ENCODE peak calls at places on chromosomes 6 and 20, in four cellular contexts. T is heart left ventricle, P is Peyer's patch, W is AG04450. S is an unnamed sample.

GRCh38 chr6:100998111-100998510 is 117.0 kb upstream of the ASCC3 start:
- DNase-seq in T (no peak), P (no peak), W (no peak), S (peak; percentile 76)

GRCh38 chr20:50221501-50222323 is 31.1 kb downstream of the CEBPB start:
- DNase-seq in T (peak; percentile 49), P (no peak), W (no peak), S (no peak)

GRCh38 chr20:36468149-36469000 is 72.9 kb upstream of the MYL9 start:
- DNase-seq in T (no peak), P (no peak), W (no peak), S (no peak)

GRCh38 chr6:52286798-52287432 is 2.4 kb upstream of the MCM3 start:
- DNase-seq in T (peak; percentile 66), P (peak; percentile 85), W (peak; percentile 39), S (peak; percentile 75)

GRCh38 chr6:169850154-169850553 is 98.7 kb downstream of the ERMARD start:
- DNase-seq in T (no peak), P (no peak), W (no peak), S (no peak)

GRCh38 chr6:110509617-110510231 is 33.3 kb upstream of the SLC22A16 start:
- DNase-seq in T (no peak), P (no peak), W (no peak), S (peak; percentile 97)

GRCh38 chr6:105692630-105693212 is 289.8 kb upstream of the PREP start:
- DNase-seq in T (no peak), P (no peak), W (no peak), S (no peak)

GRCh38 chr20:24673678-24674570 is 204.5 kb downstream of the SYNDIG1 start:
- DNase-seq in T (no peak), P (no peak), W (no peak), S (peak; percentile 25)

GRCh38 chr6:74956559-74957428 is 249.1 kb downstream of the COL12A1 start:
- DNase-seq in T (no peak), P (no peak), W (no peak), S (no peak)

GRCh38 chr6:169045486-169045885 is 208.2 kb downstream of the THBS2 start:
- DNase-seq in T (no peak), P (no peak), W (no peak), S (no peak)

GRCh38 chr6:39892490-39893129 is 41.7 kb downstream of the MOCS1 start:
- DNase-seq in T (peak; percentile 61), P (no peak), W (peak; percentile 36), S (peak; percentile 74)

GRCh38 chr6:168606722-168607121 is 165.7 kb downstream of the SMOC2 start:
- DNase-seq in T (no peak), P (no peak), W (no peak), S (no peak)

GRCh38 chr6:45327956-45328522 is at the start of gene RUNX2:
- DNase-seq in T (no peak), P (no peak), W (peak; percentile 49), S (peak; percentile 47)

GRCh38 chr20:24389686-24390085 is 79.7 kb upstream of the SYNDIG1 start:
- DNase-seq in T (peak; percentile 32), P (no peak), W (no peak), S (no peak)

GRCh38 chr20:3238616-3239025 is 369 bp downstream of the SLC4A11 start:
- DNase-seq in T (no peak), P (peak; percentile 26), W (no peak), S (no peak)

GRCh38 chr6:71726121-71726520 is 160.2 kb upstream of the RIMS1 start:
- DNase-seq in T (no peak), P (no peak), W (no peak), S (no peak)

GRCh38 chr6:17986656-17987575 is 519 bp downstream of the KIF13A start:
- DNase-seq in T (peak; percentile 74), P (peak; percentile 46), W (no peak), S (peak; percentile 36)

GRCh38 chr6:128725271-128726233 is 157.4 kb upstream of the LAMA2 start:
- DNase-seq in T (no peak), P (no peak), W (no peak), S (peak; percentile 34)

GRCh38 chr6:7897461-7898192 is 13.0 kb downstream of the TXNDC5 start:
- DNase-seq in T (no peak), P (no peak), W (no peak), S (no peak)

GRCh38 chr6:64257586-64257985 is 622.0 kb downstream of the PHF3 start:
- DNase-seq in T (no peak), P (no peak), W (no peak), S (no peak)

GRCh38 chr6:154951400-154952200 is 43.5 kb upstream of the TIAM2 start:
- DNase-seq in T (no peak), P (peak; percentile 66), W (no peak), S (no peak)

GRCh38 chr6:13453771-13454251 is 33.6 kb downstream of the GFOD1 start:
- DNase-seq in T (no peak), P (no peak), W (no peak), S (peak; percentile 23)

GRCh38 chr6:33313105-33313708 is 671 bp downstream of the TAPBP start:
- DNase-seq in T (peak; percentile 60), P (peak; percentile 68), W (no peak), S (peak; percentile 11)

GRCh38 chr20:63979549-63980316 is at the start of gene SAMD10:
- DNase-seq in T (no peak), P (peak; percentile 73), W (no peak), S (no peak)

GRCh38 chr6:156839591-156840001 is 62.4 kb downstream of the ARID1B start:
- DNase-seq in T (peak; percentile 65), P (no peak), W (no peak), S (peak; percentile 74)

GRCh38 chr6:21965953-21966539 is 330.8 kb downstream of the PRL start:
- DNase-seq in T (no peak), P (no peak), W (no peak), S (no peak)

GRCh38 chr6:16533721-16534136 is 227.5 kb downstream of the ATXN1 start:
- DNase-seq in T (no peak), P (no peak), W (no peak), S (no peak)
- H3K27ac ChIP-seq in T (no peak overlapping the region), P (no peak overlapping the region), W (no peak overlapping the region), S (no peak overlapping the region)

DNA sequence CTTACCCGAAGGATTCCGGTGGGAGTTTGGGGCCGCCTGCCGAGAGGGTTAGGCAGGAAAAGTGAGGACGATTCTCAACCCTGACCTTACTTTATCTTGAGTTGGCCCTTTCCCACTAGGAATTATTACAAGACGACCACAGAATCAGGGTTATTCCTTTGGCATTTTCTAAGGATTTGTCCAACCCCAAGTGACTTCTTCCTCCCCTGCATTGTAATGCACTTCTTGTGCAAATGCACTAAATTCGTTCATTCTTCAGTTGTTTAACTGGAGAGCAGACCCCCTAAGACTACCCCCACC is 411 bp upstream of the TMEM217 start:
- DNase-seq in T (no peak), P (no peak), W (no peak), S (no peak)
- TF ChIP-seq CTCF in T (no peak), P (no peak), W (peak; percentile 15), S (peak; percentile 2)

GRCh38 chr6:84222426-84222825 is 5.0 kb downstream of the CEP162 start:
- DNase-seq in T (no peak), P (no peak), W (no peak), S (no peak)
- H3K27ac ChIP-seq in T (no peak overlapping the region), P (no peak overlapping the region), W (no peak overlapping the region), S (no peak overlapping the region)

DNA sequence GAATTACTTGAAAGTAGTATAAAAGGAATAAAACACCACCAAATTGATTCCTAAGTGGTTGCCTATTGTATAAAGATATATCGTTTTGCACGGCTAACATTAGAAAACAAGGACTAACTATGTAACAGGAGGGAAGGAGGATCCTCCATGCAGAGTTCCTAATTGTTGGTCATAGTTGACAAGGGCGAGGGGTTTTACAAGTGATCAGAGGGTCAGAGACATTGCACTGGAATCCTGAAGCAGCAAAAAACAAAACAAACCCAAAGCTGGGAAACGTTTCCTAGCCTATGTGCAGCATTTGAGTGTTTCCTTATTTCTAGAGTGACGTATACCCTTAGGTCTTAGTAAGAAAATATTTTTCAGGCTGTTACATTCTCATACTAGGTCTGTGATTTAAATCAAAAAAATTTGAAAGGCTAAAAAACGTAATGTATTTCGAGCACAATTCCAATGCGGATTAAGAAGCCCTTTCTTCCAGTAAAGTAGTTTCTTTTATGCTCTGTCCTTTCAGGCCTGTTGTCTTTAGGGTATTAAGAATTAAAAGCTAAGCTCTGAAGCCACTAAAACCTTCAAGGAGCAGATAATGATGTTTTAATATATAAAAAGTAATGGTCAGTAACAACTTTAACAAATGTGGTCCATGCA is 373.8 kb upstream of the MMS22L start:
- DNase-seq in T (no peak), P (no peak), W (no peak), S (no peak)
- TF ChIP-seq CTCF in T (no peak), P (no peak), W (no peak), S (no peak)

GRCh38 chr6:16237242-16237641 is 1.1 kb upstream of the GMPR start:
- DNase-seq in T (no peak), P (no peak), W (no peak), S (no peak)
- H3K27ac ChIP-seq in T (no peak overlapping the region), P (peak overlapping the region; percentile 51), W (no peak overlapping the region), S (no peak overlapping the region)

GRCh38 chr6:152721956-152722355 is 24.3 kb downstream of the MYCT1 start:
- DNase-seq in T (no peak), P (no peak), W (no peak), S (no peak)

GRCh38 chr6:152726313-152726712 is 24.3 kb upstream of the VIP start:
- DNase-seq in T (no peak), P (no peak), W (no peak), S (no peak)

GRCh38 chr6:152723398-152723797 is 25.7 kb downstream of the MYCT1 start:
- DNase-seq in T (no peak), P (no peak), W (no peak), S (no peak)

GRCh38 chr6:152727507-152727906 is 23.1 kb upstream of the VIP start:
- DNase-seq in T (no peak), P (no peak), W (no peak), S (no peak)
- TF ChIP-seq CTCF in T (no peak), P (no peak), W (no peak), S (no peak)

S was measured in brain microvascular endothelial cell.